ENCODE peak calls at places on chromosomes 3 and 15, in five cellular contexts. One of them, this sample, is unnamed.

GRCh38 chr3:44058022-44058867 is 183.4 kb upstream of the TOPAZ1 start:
- DNase-seq in H1: no peak
- DNase-seq in IMR-90: peak; percentile 28
- DNase-seq in H9: no peak
- DNase-seq in neuronal stem cell: no peak
- DNase-seq in this sample: peak; percentile 31

GRCh38 chr3:159828542-159828943 is 160.1 kb upstream of the IL12A start:
- DNase-seq in neuronal stem cell: no peak
- DNase-seq in H1: no peak
- DNase-seq in H9: no peak
- DNase-seq in IMR-90: peak; percentile 68
- DNase-seq in this sample: peak; percentile 69

GRCh38 chr3:20326537-20326936 is 140.5 kb upstream of the SGO1 start:
- DNase-seq in H1: no peak
- DNase-seq in H9: no peak
- DNase-seq in IMR-90: no peak
- DNase-seq in neuronal stem cell: no peak
- DNase-seq in this sample: no peak

GRCh38 chr15:67839358-67839928 is 402 bp downstream of the RNU6-1 start:
- DNase-seq in H9: no peak
- DNase-seq in neuronal stem cell: no peak
- DNase-seq in H1: no peak
- DNase-seq in IMR-90: peak; percentile 27
- DNase-seq in this sample: peak; percentile 65

GRCh38 chr15:99423186-99424130 is 142.3 kb upstream of the MEF2A start:
- DNase-seq in IMR-90: no peak
- DNase-seq in neuronal stem cell: no peak
- DNase-seq in H9: no peak
- DNase-seq in H1: no peak
- DNase-seq in this sample: no peak

GRCh38 chr15:69666441-69666882 is 213.8 kb downstream of the RPLP1 start:
- DNase-seq in H9: no peak
- DNase-seq in H1: no peak
- DNase-seq in neuronal stem cell: no peak
- DNase-seq in IMR-90: peak; percentile 31
- DNase-seq in this sample: peak; percentile 7

GRCh38 chr15:74431645-74432044 is 2.1 kb downstream of the SEMA7A start:
- DNase-seq in IMR-90: no peak
- DNase-seq in neuronal stem cell: no peak
- DNase-seq in H9: no peak
- DNase-seq in H1: no peak
- DNase-seq in this sample: no peak

GRCh38 chr15:101488300-101489164 is 975 bp downstream of the PCSK6 start:
- DNase-seq in neuronal stem cell: peak; percentile 35
- DNase-seq in H9: no peak
- DNase-seq in IMR-90: no peak
- DNase-seq in H1: peak; percentile 60
- DNase-seq in this sample: no peak

GRCh38 chr15:57537072-57537471 is 54.6 kb upstream of the MYZAP start:
- DNase-seq in H1: no peak
- DNase-seq in H9: peak; percentile 68
- DNase-seq in neuronal stem cell: peak; percentile 31
- DNase-seq in IMR-90: peak; percentile 26
- DNase-seq in this sample: peak; percentile 62

GRCh38 chr3:119259821-119260220 is 19.1 kb upstream of the B4GALT4 start:
- DNase-seq in H9: no peak
- DNase-seq in neuronal stem cell: no peak
- DNase-seq in H1: no peak
- DNase-seq in IMR-90: no peak
- DNase-seq in this sample: no peak

GRCh38 chr15:47711654-47712053 is 5.7 kb upstream of the SEMA6D start:
- DNase-seq in H9: no peak
- DNase-seq in neuronal stem cell: no peak
- DNase-seq in H1: no peak
- DNase-seq in IMR-90: no peak
- DNase-seq in this sample: peak; percentile 26

GRCh38 chr3:43190682-43191081 is 84.8 kb upstream of the POMGNT2 start:
- DNase-seq in H1: no peak
- DNase-seq in H9: no peak
- DNase-seq in IMR-90: peak; percentile 91
- DNase-seq in neuronal stem cell: no peak
- DNase-seq in this sample: peak; percentile 64

GRCh38 chr15:89898628-89899302 is 5.0 kb upstream of the AP3S2 start:
- DNase-seq in H1: peak; percentile 63
- DNase-seq in IMR-90: peak; percentile 47
- DNase-seq in neuronal stem cell: no peak
- DNase-seq in H9: peak; percentile 83
- DNase-seq in this sample: peak; percentile 55

GRCh38 chr3:8182904-8183303 is 318.7 kb upstream of the LMCD1 start:
- DNase-seq in H9: no peak
- DNase-seq in H1: no peak
- DNase-seq in neuronal stem cell: no peak
- DNase-seq in IMR-90: no peak
- DNase-seq in this sample: no peak

GRCh38 chr3:30894521-30895289 is at the start of gene GADL1:
- DNase-seq in H9: peak; percentile 54
- DNase-seq in IMR-90: peak; percentile 8
- DNase-seq in H1: peak; percentile 74
- DNase-seq in neuronal stem cell: peak; percentile 27
- DNase-seq in this sample: peak; percentile 38

GRCh38 chr3:127418560-127419099 is 130.8 kb upstream of the PRR20G start:
- DNase-seq in neuronal stem cell: no peak
- DNase-seq in IMR-90: no peak
- DNase-seq in H1: peak; percentile 39
- DNase-seq in H9: no peak
- DNase-seq in this sample: no peak

GRCh38 chr15:37682304-37682703 is 252.1 kb upstream of the TMCO5A start:
- DNase-seq in H1: no peak
- DNase-seq in neuronal stem cell: no peak
- DNase-seq in H9: peak; percentile 29
- DNase-seq in IMR-90: peak; percentile 27
- DNase-seq in this sample: peak; percentile 15

GRCh38 chr3:179812096-179812382 is 159.2 kb downstream of the USP13 start:
- DNase-seq in neuronal stem cell: no peak
- DNase-seq in H9: no peak
- DNase-seq in IMR-90: no peak
- DNase-seq in H1: no peak
- DNase-seq in this sample: no peak

GRCh38 chr15:68634122-68634482 is 55.3 kb downstream of the CORO2B start:
- DNase-seq in H1: no peak
- DNase-seq in neuronal stem cell: no peak
- DNase-seq in IMR-90: no peak
- DNase-seq in H9: no peak
- DNase-seq in this sample: no peak

GRCh38 chr3:14620512-14620911 is 31.1 kb upstream of the CCDC174 start:
- DNase-seq in IMR-90: no peak
- DNase-seq in neuronal stem cell: peak; percentile 52
- DNase-seq in H1: no peak
- DNase-seq in H9: peak; percentile 43
- DNase-seq in this sample: no peak

GRCh38 chr3:173253471-173253870 is 112.4 kb upstream of the SPATA16 start:
- DNase-seq in neuronal stem cell: no peak
- DNase-seq in IMR-90: no peak
- DNase-seq in H1: no peak
- DNase-seq in H9: peak; percentile 53
- DNase-seq in this sample: no peak

GRCh38 chr15:71746719-71747118 is 63.6 kb upstream of the NR2E3 start:
- DNase-seq in H1: no peak
- DNase-seq in H9: no peak
- DNase-seq in neuronal stem cell: no peak
- DNase-seq in IMR-90: no peak
- DNase-seq in this sample: no peak

GRCh38 chr15:57298204-57298603 is 78.1 kb upstream of the CGNL1 start:
- DNase-seq in IMR-90: peak; percentile 68
- DNase-seq in neuronal stem cell: no peak
- DNase-seq in H9: no peak
- DNase-seq in H1: no peak
- DNase-seq in this sample: peak; percentile 76

GRCh38 chr3:123757281-123757940 is 126.7 kb downstream of the MYLK start:
- DNase-seq in H9: no peak
- DNase-seq in H1: peak; percentile 33
- DNase-seq in neuronal stem cell: no peak
- DNase-seq in IMR-90: no peak
- DNase-seq in this sample: peak; percentile 46

GRCh38 chr3:30462725-30463124 is 143.7 kb upstream of the TGFBR2 start:
- DNase-seq in IMR-90: peak; percentile 26
- DNase-seq in neuronal stem cell: no peak
- DNase-seq in H1: no peak
- DNase-seq in H9: no peak
- DNase-seq in this sample: no peak

GRCh38 chr3:140552898-140553297 is 125.0 kb upstream of the TRIM42 start:
- DNase-seq in H9: no peak
- DNase-seq in IMR-90: no peak
- DNase-seq in neuronal stem cell: no peak
- DNase-seq in H1: no peak
- DNase-seq in this sample: no peak

GRCh38 chr3:140204271-140204984 is 269.4 kb downstream of the CLSTN2 start:
- DNase-seq in IMR-90: no peak
- DNase-seq in H1: peak; percentile 50
- DNase-seq in neuronal stem cell: no peak
- DNase-seq in H9: peak; percentile 46
- DNase-seq in this sample: no peak

GRCh38 chr15:74988007-74988800 is 7.2 kb upstream of the SCAMP5 start:
- DNase-seq in H1: peak; percentile 60
- DNase-seq in IMR-90: peak; percentile 7
- DNase-seq in H9: peak; percentile 73
- DNase-seq in neuronal stem cell: no peak
- DNase-seq in this sample: peak; percentile 35

GRCh38 chr3:189229421-189229820 is 57.6 kb downstream of the TPRG1 start:
- DNase-seq in H1: no peak
- DNase-seq in IMR-90: no peak
- DNase-seq in neuronal stem cell: no peak
- DNase-seq in H9: no peak
- DNase-seq in this sample: no peak

GRCh38 chr3:184523825-184524615 is 37.6 kb upstream of the EPHB3 start:
- DNase-seq in H9: peak; percentile 46
- DNase-seq in neuronal stem cell: no peak
- DNase-seq in H1: no peak
- DNase-seq in IMR-90: peak; percentile 67
- DNase-seq in this sample: peak; percentile 68

GRCh38 chr3:176872771-176873209 is 324.5 kb downstream of the TBL1XR1 start:
- DNase-seq in neuronal stem cell: peak; percentile 49
- DNase-seq in H9: peak; percentile 73
- DNase-seq in IMR-90: peak; percentile 56
- DNase-seq in H1: peak; percentile 68
- DNase-seq in this sample: peak; percentile 55

GRCh38 chr15:34663101-34663500 is 79.7 kb upstream of the GOLGA8B start:
- DNase-seq in H9: no peak
- DNase-seq in IMR-90: no peak
- DNase-seq in neuronal stem cell: no peak
- DNase-seq in H1: no peak
- DNase-seq in this sample: no peak
- H4K91ac ChIP-seq in H9: no peak overlapping the region
- H4K91ac ChIP-seq in IMR-90: no peak overlapping the region
- H4K91ac ChIP-seq in neuronal stem cell: no peak overlapping the region
- H4K91ac ChIP-seq in H1: no peak overlapping the region
- H4K91ac ChIP-seq in this sample: no peak overlapping the region

DNA sequence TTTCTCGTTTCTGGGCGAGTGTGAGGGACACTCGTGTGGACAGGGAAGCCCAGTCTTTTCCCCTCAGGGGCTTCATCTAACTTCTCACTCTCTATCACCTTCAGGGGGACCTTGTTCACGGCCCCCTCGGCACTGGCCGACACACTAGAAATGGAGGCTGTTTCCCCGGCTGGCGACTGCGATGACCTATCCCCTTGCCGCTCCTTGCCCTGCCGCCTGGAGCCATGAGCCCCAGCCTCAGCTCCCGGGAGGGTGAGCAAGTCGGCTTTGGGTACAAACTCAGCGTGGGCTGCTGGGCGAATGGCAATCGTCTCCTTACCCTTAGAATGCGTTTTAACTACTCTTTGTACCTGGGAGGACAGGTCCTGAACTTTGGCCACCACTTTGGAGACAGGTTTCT is 41.0 kb downstream of the FMN1 start:
- DNase-seq in H9: no peak
- DNase-seq in H1: no peak
- DNase-seq in IMR-90: no peak
- DNase-seq in neuronal stem cell: no peak
- DNase-seq in this sample: no peak
- H4K91ac ChIP-seq in H9: no peak overlapping the region
- H4K91ac ChIP-seq in H1: no peak overlapping the region
- H4K91ac ChIP-seq in IMR-90: no peak overlapping the region
- H4K91ac ChIP-seq in neuronal stem cell: no peak overlapping the region
- H4K91ac ChIP-seq in this sample: no peak overlapping the region

DNA sequence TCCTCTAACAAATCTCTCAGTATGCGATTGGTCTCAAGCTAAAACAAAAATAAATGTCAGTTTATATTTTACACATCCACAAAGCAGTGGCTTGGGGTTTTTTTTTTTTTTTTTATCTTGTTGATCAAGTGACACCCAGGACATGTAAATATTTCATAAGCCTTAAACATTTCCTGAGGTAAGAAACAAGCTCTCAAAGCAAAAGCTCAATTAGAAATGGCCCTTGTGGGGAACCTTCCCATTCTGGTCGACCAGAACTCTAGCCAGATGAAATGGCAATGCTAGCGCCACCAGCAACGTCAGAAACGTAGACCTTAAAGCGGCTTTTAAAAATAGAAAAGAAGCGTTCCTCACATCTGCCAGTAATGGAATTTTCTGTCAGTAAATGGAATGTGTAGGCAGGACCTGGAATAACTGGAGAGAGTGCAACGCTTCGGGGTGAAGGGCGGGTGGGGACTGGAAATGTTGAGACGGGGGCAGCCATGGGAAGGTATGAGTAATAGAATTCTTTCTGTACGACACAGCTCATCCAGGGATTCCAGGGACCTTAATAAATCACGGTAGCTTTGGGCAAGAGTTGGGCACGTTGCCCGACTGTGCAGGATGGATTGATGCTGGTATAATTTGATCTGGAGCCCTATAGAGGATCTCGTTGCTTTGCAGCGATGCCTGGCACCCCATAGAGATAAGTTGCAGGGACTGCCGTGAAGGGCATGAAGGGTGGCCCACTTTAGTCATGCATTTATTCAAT is 44.4 kb downstream of the BTD start:
- DNase-seq in neuronal stem cell: no peak
- DNase-seq in H9: no peak
- DNase-seq in H1: no peak
- DNase-seq in IMR-90: peak; percentile 94
- DNase-seq in this sample: peak; percentile 96
- H4K91ac ChIP-seq in neuronal stem cell: no peak overlapping the region
- H4K91ac ChIP-seq in H9: no peak overlapping the region
- H4K91ac ChIP-seq in H1: no peak overlapping the region
- H4K91ac ChIP-seq in IMR-90: peak overlapping the region; percentile 95
- H4K91ac ChIP-seq in this sample: no peak overlapping the region

GRCh38 chr3:25455316-25456232 is 27.5 kb downstream of the RARB start:
- DNase-seq in IMR-90: no peak
- DNase-seq in H1: no peak
- DNase-seq in neuronal stem cell: no peak
- DNase-seq in H9: no peak
- DNase-seq in this sample: peak; percentile 39

GRCh38 chr3:25453521-25454410 is 25.7 kb downstream of the RARB start:
- DNase-seq in IMR-90: peak; percentile 51
- DNase-seq in neuronal stem cell: no peak
- DNase-seq in H1: no peak
- DNase-seq in H9: no peak
- DNase-seq in this sample: peak; percentile 29

GRCh38 chr3:25452185-25452584 is 24.1 kb downstream of the RARB start:
- DNase-seq in IMR-90: no peak
- DNase-seq in H1: no peak
- DNase-seq in neuronal stem cell: no peak
- DNase-seq in H9: no peak
- DNase-seq in this sample: no peak

GRCh38 chr3:25456723-25457122 is 28.7 kb downstream of the RARB start:
- DNase-seq in neuronal stem cell: no peak
- DNase-seq in H9: no peak
- DNase-seq in H1: no peak
- DNase-seq in IMR-90: no peak
- DNase-seq in this sample: no peak

GRCh38 chr3:25454411-25454927 is 26.4 kb downstream of the RARB start:
- DNase-seq in neuronal stem cell: no peak
- DNase-seq in H9: no peak
- DNase-seq in H1: no peak
- DNase-seq in IMR-90: no peak
- DNase-seq in this sample: no peak
- H4K91ac ChIP-seq in neuronal stem cell: no peak overlapping the region
- H4K91ac ChIP-seq in H9: no peak overlapping the region
- H4K91ac ChIP-seq in H1: no peak overlapping the region
- H4K91ac ChIP-seq in IMR-90: no peak overlapping the region
- H4K91ac ChIP-seq in this sample: no peak overlapping the region